ENCODE peak calls at places on chromosomes 16 and 17, in four cellular contexts. V is Calu3, N is thoracic aorta, K is RWPE2. Q is an unnamed sample.

GRCh38 chr17:18960803-18961511 is 9.0 kb downstream of the SLC5A10 start:
- DNase-seq in K (peak; percentile 73), V (peak; percentile 85), N (peak; percentile 10), Q (no peak)

GRCh38 chr17:65346166-65346565 is 209.0 kb downstream of the RGS9 start:
- DNase-seq in V (no peak), K (no peak), N (no peak), Q (no peak)

GRCh38 chr17:8506145-8506544 is 70.5 kb downstream of the NDEL1 start:
- DNase-seq in V (no peak), K (no peak), N (no peak), Q (no peak)

GRCh38 chr17:81557276-81558114 is 5.3 kb upstream of the FAAP100 start:
- DNase-seq in N (no peak), K (peak; percentile 61), V (no peak), Q (no peak)

GRCh38 chr16:83994703-83995102 is 26.7 kb downstream of the NECAB2 start:
- DNase-seq in N (no peak), K (no peak), V (no peak), Q (no peak)

GRCh38 chr17:65163990-65164495 is 26.9 kb downstream of the RGS9 start:
- DNase-seq in N (no peak), K (no peak), V (peak; percentile 8), Q (no peak)

GRCh38 chr16:68744744-68745280 is 7.7 kb downstream of the CDH1 start:
- DNase-seq in K (peak; percentile 92), N (no peak), V (peak; percentile 93), Q (no peak)

GRCh38 chr17:28227278-28228108 is 91.5 kb upstream of the TMEM97 start:
- DNase-seq in V (peak; percentile 88), N (no peak), K (peak; percentile 97), Q (no peak)

GRCh38 chr17:1485748-1486376 is 6.6 kb downstream of the MYO1C start:
- DNase-seq in K (no peak), N (no peak), V (peak; percentile 63), Q (no peak)

GRCh38 chr16:89375021-89375420 is 115.3 kb downstream of the ANKRD11 start:
- DNase-seq in K (no peak), N (no peak), V (no peak), Q (peak; percentile 15)

GRCh38 chr17:17496189-17497064 is at the start of gene RASD1:
- DNase-seq in V (peak; percentile 73), K (peak; percentile 77), N (peak; percentile 61), Q (peak; percentile 92)

GRCh38 chr17:58210922-58211321 is 8.1 kb downstream of the MKS1 start:
- DNase-seq in K (no peak), V (no peak), N (no peak), Q (no peak)

GRCh38 chr17:37683454-37683984 is 40.3 kb upstream of the DDX52 start:
- DNase-seq in N (no peak), V (no peak), K (no peak), Q (no peak)

GRCh38 chr16:53912155-53912554 is 208.2 kb downstream of the FTO start:
- DNase-seq in N (no peak), K (no peak), V (no peak), Q (no peak)

GRCh38 chr16:28526201-28527099 is 12.3 kb downstream of the NUPR1 start:
- DNase-seq in V (no peak), K (no peak), N (no peak), Q (no peak)

GRCh38 chr17:15440347-15440746 is 27.1 kb downstream of the CDRT4 start:
- DNase-seq in V (no peak), N (no peak), K (no peak), Q (no peak)

GRCh38 chr17:32527146-32527545 is 40.4 kb downstream of the CDK5R1 start:
- DNase-seq in N (no peak), K (no peak), V (no peak), Q (no peak)

GRCh38 chr16:24729243-24729966 is at the start of gene TNRC6A:
- DNase-seq in K (peak; percentile 88), V (peak; percentile 95), N (peak; percentile 51), Q (peak; percentile 96)

GRCh38 chr17:66717680-66718079 is 117.2 kb upstream of the CACNG5 start:
- DNase-seq in N (no peak), K (peak; percentile 73), V (peak; percentile 33), Q (no peak)

GRCh38 chr17:40615295-40615988 is 32.2 kb downstream of the SMARCE1 start:
- DNase-seq in N (no peak), K (no peak), V (peak; percentile 100), Q (no peak)

GRCh38 chr16:13733561-13733960 is 186.4 kb upstream of the ERCC4 start:
- DNase-seq in N (no peak), K (no peak), V (no peak), Q (no peak)

GRCh38 chr17:8803531-8804416 is 4.6 kb upstream of the MFSD6L start:
- DNase-seq in K (no peak), N (no peak), V (no peak), Q (no peak)

GRCh38 chr17:27848941-27849340 is 44.2 kb downstream of the LYRM9 start:
- DNase-seq in N (no peak), K (no peak), V (no peak), Q (no peak)

GRCh38 chr16:5776876-5777275 is 679.3 kb upstream of the EEF2KMT start:
- DNase-seq in N (no peak), K (no peak), V (no peak), Q (no peak)

GRCh38 chr17:44863254-44863918 is 15.7 kb downstream of the HIGD1B start:
- DNase-seq in K (no peak), V (no peak), N (no peak), Q (no peak)

GRCh38 chr17:44867841-44868240 is 20.2 kb downstream of the HIGD1B start:
- DNase-seq in N (no peak), K (no peak), V (no peak), Q (no peak)

GRCh38 chr17:44864831-44865230 is 17.1 kb downstream of the HIGD1B start:
- DNase-seq in V (no peak), N (no peak), K (no peak), Q (no peak)

GRCh38 chr17:44865921-44866320 is 18.2 kb downstream of the HIGD1B start:
- DNase-seq in V (no peak), N (no peak), K (no peak), Q (no peak)

DNA sequence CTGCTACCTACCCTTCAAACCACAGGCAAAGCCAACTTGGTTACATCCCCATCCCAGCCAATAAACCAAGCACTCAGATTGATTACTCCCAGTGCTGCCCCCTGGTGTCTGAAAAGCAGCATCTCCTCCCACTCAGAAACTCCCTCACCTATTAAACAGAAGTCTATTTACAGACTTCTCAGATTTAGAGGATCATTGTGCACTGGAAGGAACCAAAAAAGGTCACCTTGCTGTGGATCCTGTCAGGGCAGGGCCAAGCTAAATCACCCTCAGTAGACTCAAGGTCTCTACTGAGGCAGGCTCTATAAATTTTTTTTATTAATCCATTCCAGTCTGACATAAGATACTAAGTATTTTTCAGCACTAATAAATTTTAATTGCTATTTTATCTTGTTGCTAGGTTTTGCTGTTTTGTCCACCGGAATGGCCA is 17.6 kb downstream of the HIGD1B start:
- DNase-seq in N (peak; percentile 7), V (peak; percentile 87), K (no peak), Q (no peak)
- TF ChIP-seq CTCF in N (peak; percentile 87), V (peak; percentile 91), K (peak; percentile 86), Q (peak; percentile 95)

GRCh38 chr17:72122002-72122310 is 1.1 kb downstream of the SOX9 start:
- DNase-seq in V (no peak), K (no peak), N (no peak), Q (no peak)
- TF ChIP-seq CTCF in V (no peak), K (peak; percentile 9), N (no peak), Q (no peak)

GRCh38 chr16:81997738-81998137 is 13.5 kb downstream of the SDR42E1 start:
- DNase-seq in V (peak; percentile 58), K (no peak), N (no peak), Q (no peak)

GRCh38 chr16:82002831-82003230 is 8.4 kb downstream of the SDR42E1 start:
- DNase-seq in V (no peak), N (no peak), K (no peak), Q (no peak)

GRCh38 chr16:81994485-81994884 is 16.8 kb downstream of the SDR42E1 start:
- DNase-seq in N (no peak), V (no peak), K (no peak), Q (no peak)

GRCh38 chr16:81995651-81996050 is 15.6 kb downstream of the SDR42E1 start:
- DNase-seq in K (no peak), N (no peak), V (no peak), Q (no peak)

DNA sequence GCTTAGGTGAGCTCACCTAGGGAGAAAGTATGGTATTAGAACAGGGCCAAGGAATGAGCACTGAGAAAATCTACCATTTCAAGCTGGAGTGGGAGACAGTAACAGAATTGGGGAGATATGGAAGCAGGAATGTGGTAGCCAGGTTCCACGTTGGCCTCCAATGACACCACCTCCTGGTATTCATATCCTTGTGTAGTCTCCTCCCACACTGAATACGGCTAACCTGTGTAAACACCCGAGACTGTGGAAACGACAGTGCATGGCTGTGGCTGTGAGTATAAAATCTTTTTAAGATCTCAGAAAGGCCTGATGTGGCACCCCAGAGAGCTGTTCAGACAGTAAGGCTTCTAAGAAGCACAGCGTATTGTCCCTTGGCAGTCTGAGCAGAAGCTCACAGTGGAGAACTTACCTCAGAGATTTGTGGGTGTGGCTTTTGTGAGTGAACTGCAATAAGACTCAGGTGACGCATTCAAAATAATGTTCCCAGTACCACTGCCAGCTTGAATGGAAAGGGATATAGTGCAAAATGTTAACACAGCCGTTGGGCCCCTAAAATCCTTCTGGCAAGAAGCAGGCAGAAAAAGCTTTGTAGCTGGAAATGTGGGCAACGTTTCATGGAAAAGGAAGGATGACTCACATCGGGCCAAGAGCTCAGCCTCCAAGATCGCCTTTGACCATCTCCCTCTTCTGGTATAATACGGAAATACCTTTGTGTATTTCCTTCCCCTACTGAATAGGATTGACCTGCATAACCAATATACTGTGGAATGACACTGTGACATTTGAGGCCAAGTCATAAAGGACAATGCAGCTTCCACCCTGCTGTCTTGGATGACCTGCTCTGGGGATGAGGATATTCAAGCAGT is 14.4 kb downstream of the SDR42E1 start:
- DNase-seq in K (no peak), V (peak; percentile 49), N (no peak), Q (no peak)
- TF ChIP-seq CTCF in K (peak; percentile 68), V (peak; percentile 72), N (no peak), Q (peak; percentile 66)

GRCh38 chr16:75433732-75434413 is 570 bp upstream of the CFDP1 start:
- DNase-seq in K (peak; percentile 72), V (peak; percentile 77), N (peak; percentile 46), Q (no peak)

GRCh38 chr16:75432828-75433731 is at the start of gene CFDP1:
- DNase-seq in V (peak; percentile 97), K (peak; percentile 97), N (peak; percentile 85), Q (peak; percentile 98)

GRCh38 chr16:75424096-75424762 is 9.1 kb downstream of the CFDP1 start:
- DNase-seq in V (no peak), K (no peak), N (no peak), Q (no peak)

DNA sequence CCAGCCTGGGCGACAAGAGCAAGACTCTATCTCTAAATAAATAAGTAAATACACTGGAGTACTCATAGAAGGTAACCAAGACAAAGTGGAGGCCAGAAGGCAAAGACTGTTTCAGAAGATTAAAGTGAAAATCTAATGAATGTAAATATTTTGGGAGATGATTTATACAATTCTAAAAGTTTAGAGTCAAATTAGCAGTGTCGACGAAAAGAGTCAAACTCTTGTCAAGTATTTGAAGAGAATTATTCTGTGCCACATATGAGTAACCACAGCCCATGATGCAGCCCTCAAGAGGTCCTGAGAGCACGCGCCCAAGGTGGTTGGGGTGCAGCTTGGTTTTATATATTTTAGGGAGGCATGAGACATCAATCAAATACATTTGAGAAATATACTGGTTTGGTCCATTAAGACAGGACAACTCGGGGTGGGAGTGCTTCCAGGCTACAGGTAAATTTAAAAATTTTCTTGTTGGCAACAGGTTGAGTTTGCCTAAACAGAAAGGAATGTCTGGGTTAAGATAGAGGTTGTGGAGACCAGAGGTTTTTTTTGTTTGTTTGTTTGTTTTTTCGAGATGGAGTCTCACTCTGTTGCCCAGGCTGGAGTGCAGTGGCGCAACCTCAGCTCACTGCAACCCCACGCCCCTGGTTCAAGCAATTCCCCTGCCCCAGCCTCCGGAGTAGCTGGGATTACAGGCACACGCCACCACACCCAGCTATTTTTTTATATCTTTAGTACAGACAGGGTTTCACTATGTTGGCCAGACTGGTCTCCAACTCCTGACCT is 3.5 kb downstream of the CFDP1 start:
- DNase-seq in K (no peak), N (no peak), V (no peak), Q (no peak)
- TF ChIP-seq CTCF in K (no peak), N (no peak), V (no peak), Q (no peak)